ENCODE peak calls at places on chromosomes 5 and 9, in four cellular contexts. F is GM12865, U is OCI-LY7, I is HFF-Myc. M is an unnamed sample.

GRCh38 chr9:87685871-87686519 is 39.9 kb upstream of the CTSL start:
- DNase-seq in I (no peak), U (no peak), F (no peak), M (peak; percentile 14)

GRCh38 chr9:69622664-69623063 is 49.5 kb downstream of the APBA1 start:
- DNase-seq in I (no peak), F (no peak), U (no peak), M (no peak)

GRCh38 chr5:84816746-84817547 is 432.3 kb upstream of the EDIL3 start:
- DNase-seq in F (no peak), U (no peak), I (no peak), M (no peak)

GRCh38 chr5:134784241-134784920 is 25.8 kb downstream of the DDX46 start:
- DNase-seq in I (no peak), U (peak; percentile 26), F (peak; percentile 18), M (peak; percentile 25)

GRCh38 chr5:149475777-149476176 is 75.5 kb downstream of the CSNK1A1 start:
- DNase-seq in F (no peak), U (no peak), I (no peak), M (no peak)

GRCh38 chr5:158142182-158142581 is 283.2 kb upstream of the CLINT1 start:
- DNase-seq in U (no peak), F (no peak), I (no peak), M (no peak)

GRCh38 chr5:53877243-53877642 is 316.8 kb downstream of the NDUFS4 start:
- DNase-seq in U (no peak), I (peak; percentile 22), F (no peak), M (no peak)

GRCh38 chr5:60754495-60754894 is 54.5 kb upstream of the DEPDC1B start:
- DNase-seq in F (no peak), I (no peak), U (no peak), M (no peak)

GRCh38 chr9:447230-448025 is 232.8 kb downstream of the DOCK8 start:
- DNase-seq in F (peak; percentile 41), I (peak; percentile 10), U (peak; percentile 4), M (peak; percentile 67)

GRCh38 chr9:135926402-135927194 is 19.3 kb upstream of the CAMSAP1 start:
- DNase-seq in I (no peak), U (no peak), F (peak; percentile 72), M (no peak)

GRCh38 chr9:85971731-85972130 is 30.8 kb downstream of the NAA35 start:
- DNase-seq in I (no peak), F (no peak), U (no peak), M (no peak)

GRCh38 chr5:117652640-117653280 is 1078.1 kb upstream of the SEMA6A start:
- DNase-seq in U (no peak), F (no peak), I (no peak), M (no peak)

GRCh38 chr9:18941060-18941746 is 91.8 kb downstream of the SAXO1 start:
- DNase-seq in F (no peak), I (no peak), U (no peak), M (no peak)

GRCh38 chr5:73311291-73312110 is 137.1 kb downstream of the FOXD1 start:
- DNase-seq in I (no peak), F (no peak), U (no peak), M (no peak)

GRCh38 chr5:115806986-115807653 is 9.3 kb downstream of the CDO1 start:
- DNase-seq in U (no peak), I (no peak), F (no peak), M (no peak)

GRCh38 chr5:157049605-157050004 is 9.3 kb downstream of the HAVCR1 start:
- DNase-seq in F (no peak), U (no peak), I (peak; percentile 14), M (no peak)

GRCh38 chr5:41510176-41510831 is at the start of gene PLCXD3:
- DNase-seq in I (no peak), F (no peak), U (no peak), M (no peak)

GRCh38 chr9:17574342-17574741 is 4.5 kb upstream of the SH3GL2 start:
- DNase-seq in U (no peak), F (no peak), I (no peak), M (no peak)

GRCh38 chr9:17578911-17579793 is at the start of gene SH3GL2:
- DNase-seq in U (no peak), F (peak; percentile 7), I (no peak), M (peak; percentile 17)

GRCh38 chr9:17580119-17580518 is 1.3 kb downstream of the SH3GL2 start:
- DNase-seq in F (no peak), U (no peak), I (no peak), M (no peak)

GRCh38 chr9:17578577-17578910 is 322 bp upstream of the SH3GL2 start:
- DNase-seq in F (no peak), U (no peak), I (no peak), M (no peak)
- H3K4me3 ChIP-seq in F (no peak overlapping the region), U (no peak overlapping the region), I (peak overlapping the region; percentile 46), M (peak overlapping the region; percentile 21)

GRCh38 chr5:141402553-141403328 is at the start of gene PCDHGA9:
- DNase-seq in U (no peak), I (no peak), F (no peak), M (no peak)
- H3K4me3 ChIP-seq in U (no peak within 1 kb of the TSS), I (peak within 1 kb of the TSS; percentile 31), F (no peak within 1 kb of the TSS), M (peak within 1 kb of the TSS; percentile 5)

GRCh38 chr9:96137666-96138429 is 164.1 kb downstream of the HSD17B3 start:
- DNase-seq in U (no peak), I (no peak), F (no peak), M (no peak)
- H3K4me3 ChIP-seq in U (peak overlapping the region; percentile 30), I (no peak overlapping the region), F (peak overlapping the region; percentile 30), M (no peak overlapping the region)

DNA sequence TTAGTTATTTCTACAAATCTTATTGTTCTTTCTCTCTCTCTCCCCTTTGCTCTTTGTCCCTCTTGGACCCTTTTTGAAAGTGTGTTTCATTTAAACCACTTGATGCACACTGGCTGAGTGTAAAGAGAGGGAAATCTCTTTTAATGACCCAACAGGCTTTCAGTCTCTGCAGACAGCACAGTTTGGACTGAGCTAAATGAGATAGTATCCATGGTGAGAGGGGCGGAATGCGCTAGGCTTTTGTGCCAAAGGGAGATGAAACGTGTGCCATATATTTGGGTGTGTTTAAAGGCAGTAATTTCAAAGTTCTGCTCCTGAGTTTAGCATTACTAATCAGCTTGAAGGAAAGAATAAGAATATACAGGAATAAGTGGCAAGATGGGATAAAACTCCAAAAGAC is 184.9 kb downstream of the PCSK1 start:
- DNase-seq in U (no peak), I (no peak), F (no peak), M (no peak)
- H3K4me3 ChIP-seq in U (no peak overlapping the region), I (no peak overlapping the region), F (no peak overlapping the region), M (no peak overlapping the region)

GRCh38 chr9:132162764-132163456 is 1.1 kb downstream of the NTNG2 start:
- DNase-seq in F (no peak), I (no peak), U (no peak), M (no peak)

GRCh38 chr9:132163876-132164603 is 2.2 kb downstream of the NTNG2 start:
- DNase-seq in U (no peak), F (no peak), I (no peak), M (no peak)

GRCh38 chr9:132161743-132162187 is at the start of gene NTNG2:
- DNase-seq in I (no peak), U (no peak), F (no peak), M (no peak)

GRCh38 chr9:132163457-132163875 is 1.6 kb downstream of the NTNG2 start:
- DNase-seq in U (no peak), F (no peak), I (no peak), M (no peak)

DNA sequence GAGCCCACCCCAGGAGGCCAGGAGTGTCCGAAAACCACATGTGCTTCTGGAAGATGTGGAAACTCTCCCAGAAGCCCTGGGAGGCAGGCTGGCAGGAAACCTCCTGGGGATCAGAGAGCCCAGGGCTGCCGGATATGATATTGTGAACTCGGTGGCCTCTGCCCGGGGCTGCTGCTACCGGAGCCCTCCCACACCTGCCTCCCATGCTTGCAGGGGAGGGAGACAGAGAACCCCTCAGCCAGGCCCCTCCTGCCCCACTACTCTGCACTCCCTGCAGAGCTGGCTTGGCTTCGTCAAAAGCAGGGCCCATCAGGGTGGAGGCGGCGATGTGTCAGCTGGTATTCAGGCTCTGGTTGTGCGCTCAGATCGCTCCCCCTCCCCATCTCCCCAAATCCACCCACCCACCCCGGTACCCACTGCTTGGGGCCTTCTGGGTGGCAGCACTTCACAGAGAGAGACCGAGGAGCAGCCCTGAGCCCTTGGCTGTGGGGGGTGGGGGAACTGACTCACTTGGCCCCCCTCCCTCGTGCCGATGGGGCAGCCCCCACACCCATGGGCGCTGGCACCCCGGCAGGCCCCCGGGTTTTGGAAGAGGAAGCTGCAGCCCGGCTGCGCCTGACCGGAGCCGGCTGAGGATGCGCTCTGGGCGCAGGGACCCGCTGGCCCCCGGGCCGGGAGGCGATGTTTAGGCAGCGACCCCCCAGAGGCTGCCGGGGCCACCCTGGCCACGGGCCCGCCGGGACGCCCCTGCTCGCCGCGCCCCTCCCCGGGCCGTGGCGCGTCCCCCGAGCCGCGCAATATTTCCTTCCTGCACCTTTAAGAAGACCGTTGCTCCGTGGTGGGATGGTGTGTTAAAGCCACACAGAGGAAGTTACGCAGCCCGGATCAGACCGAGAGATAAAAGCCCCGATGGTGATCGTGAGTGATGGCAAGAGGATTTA is 786 bp upstream of the NTNG2 start:
- DNase-seq in F (peak; percentile 46), I (no peak), U (peak; percentile 70), M (peak; percentile 88)
- H3K4me3 ChIP-seq in F (no peak overlapping the region), I (peak overlapping the region; percentile 44), U (peak overlapping the region; percentile 72), M (peak overlapping the region; percentile 68)

M was measured in Jurkat, Clone E6-1.